ENCODE peak calls at places on chromosome 16, in four cellular contexts. X, G, Y and K are unnamed samples.
A peak's percentile ranks its signal among the peaks of the same experiment; 100 is the strongest.

GRCh38 chr16:77213542-77214108 is 14.4 kb downstream of the SYCE1L start:
- DNase-seq in G (no peak), Y (peak; percentile 93), X (peak; percentile 85), K (no peak)

GRCh38 chr16:70781800-70782199 is 19.2 kb downstream of the VAC14 start:
- DNase-seq in G (no peak), X (no peak), Y (no peak), K (no peak)

GRCh38 chr16:74651841-74652240 is 14.8 kb downstream of the RFWD3 start:
- DNase-seq in G (no peak), Y (no peak), X (no peak), K (no peak)

GRCh38 chr16:87312008-87312407 is 5.2 kb downstream of the C16orf95 start:
- DNase-seq in G (no peak), Y (no peak), X (no peak), K (no peak)

GRCh38 chr16:53678155-53678554 is 25.5 kb downstream of the RPGRIP1L start:
- DNase-seq in G (no peak), X (no peak), Y (no peak), K (no peak)

GRCh38 chr16:89418352-89418751 is 72.0 kb downstream of the ANKRD11 start:
- DNase-seq in Y (no peak), X (no peak), G (no peak), K (no peak)

GRCh38 chr16:19559242-19559910 is 3.9 kb downstream of the VPS35L start:
- DNase-seq in G (no peak), Y (peak; percentile 67), X (peak; percentile 77), K (no peak)

GRCh38 chr16:68275611-68276191 is 11.4 kb downstream of the SLC7A6 start:
- DNase-seq in Y (no peak), X (no peak), G (no peak), K (no peak)

GRCh38 chr16:85860413-85861094 is 38.4 kb upstream of the IRF8 start:
- DNase-seq in X (no peak), Y (no peak), G (no peak), K (no peak)

GRCh38 chr16:27319257-27319965 is 5.6 kb downstream of the IL4R start:
- DNase-seq in Y (no peak), X (no peak), G (no peak), K (no peak)

GRCh38 chr16:81155769-81156168 is 59.6 kb upstream of the GCSH start:
- DNase-seq in G (no peak), X (no peak), Y (no peak), K (no peak)

GRCh38 chr16:49216593-49216992 is 65.0 kb downstream of the CBLN1 start:
- DNase-seq in G (no peak), X (no peak), Y (no peak), K (no peak)

GRCh38 chr16:3101018-3101840 is 2.1 kb upstream of the ZSCAN10 start:
- DNase-seq in X (peak; percentile 42), G (no peak), Y (peak; percentile 65), K (no peak)

GRCh38 chr16:2970563-2970962 is 1.4 kb downstream of the PAQR4 start:
- DNase-seq in Y (no peak), X (no peak), G (no peak), K (no peak)

GRCh38 chr16:66521951-66522771 is 27.8 kb downstream of the TK2 start:
- DNase-seq in Y (no peak), G (peak; percentile 90), X (peak; percentile 83), K (no peak)

GRCh38 chr16:10736926-10737625 is 6.6 kb upstream of the NUBP1 start:
- DNase-seq in Y (peak; percentile 70), X (peak; percentile 80), G (no peak), K (no peak)

GRCh38 chr16:87540072-87540976 is 47.5 kb upstream of the ZCCHC14 start:
- DNase-seq in G (no peak), X (no peak), Y (no peak), K (no peak)

GRCh38 chr16:23174622-23175021 is 7.9 kb upstream of the SCNN1G start:
- DNase-seq in Y (no peak), G (no peak), X (peak; percentile 19), K (no peak)

GRCh38 chr16:69626256-69626655 is 60.5 kb downstream of the NFAT5 start:
- DNase-seq in Y (no peak), G (no peak), X (peak; percentile 34), K (no peak)

GRCh38 chr16:69820926-69821541 is 58.9 kb downstream of the WWP2 start:
- DNase-seq in Y (no peak), G (peak; percentile 44), X (peak; percentile 37), K (peak; percentile 59)

GRCh38 chr16:89308391-89309333 is 91.2 kb downstream of the ZNF778 start:
- DNase-seq in X (no peak), G (no peak), Y (no peak), K (peak; percentile 37)

GRCh38 chr16:18966791-18967190 is 16.9 kb upstream of the TMC7 start:
- DNase-seq in G (no peak), X (no peak), Y (no peak), K (no peak)

GRCh38 chr16:12089492-12090161 is 113.1 kb downstream of the SNX29 start:
- DNase-seq in G (peak; percentile 71), X (peak; percentile 74), Y (no peak), K (no peak)

GRCh38 chr16:12794486-12795399 is 8.9 kb downstream of the CPPED1 start:
- DNase-seq in X (no peak), Y (no peak), G (no peak), K (no peak)

GRCh38 chr16:82192665-82193064 is 22.6 kb upstream of the MPHOSPH6 start:
- DNase-seq in Y (no peak), G (no peak), X (peak; percentile 71), K (no peak)

GRCh38 chr16:69463876-69464275 is 39.5 kb downstream of the CYB5B start:
- DNase-seq in X (no peak), G (no peak), Y (no peak), K (no peak)

GRCh38 chr16:69928856-69929400 is 22.2 kb upstream of the CLEC18A start:
- DNase-seq in G (no peak), X (no peak), Y (no peak), K (no peak)

GRCh38 chr16:11539635-11540034 is 47.1 kb downstream of the LITAF start:
- DNase-seq in X (no peak), Y (no peak), G (no peak), K (no peak)

GRCh38 chr16:88356124-88356726 is 26.5 kb upstream of the ZNF469 start:
- DNase-seq in G (no peak), Y (no peak), X (no peak), K (no peak)

DNA sequence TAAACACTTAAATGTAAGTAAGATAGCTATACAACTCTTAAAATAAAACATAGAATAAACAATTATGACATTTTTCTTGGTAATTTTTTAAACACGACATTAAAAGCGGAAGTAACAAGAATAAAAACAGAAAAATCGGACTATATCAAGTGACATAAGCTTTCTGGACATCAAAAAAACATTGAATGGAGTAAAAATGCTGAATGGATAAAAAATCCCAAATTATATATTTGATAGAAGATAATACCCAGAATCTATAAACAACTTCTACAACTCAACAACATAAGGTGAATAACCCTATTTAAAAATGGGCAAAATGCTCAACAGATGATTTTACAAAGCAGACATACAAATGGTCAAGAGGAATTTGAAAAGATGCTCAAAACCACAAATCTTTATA is 1866.5 kb downstream of the TP53TG3F start:
- DNase-seq in G (no peak), Y (no peak), X (no peak), K (no peak)
- H3K9me3 ChIP-seq in G (peaks cover 8% of the 10 kb centered on the region), Y (no peaks in the 10 kb centered on the region), X (no peaks in the 10 kb centered on the region), K (no peaks in the 10 kb centered on the region)

GRCh38 chr16:4327386-4327781 is 11.5 kb downstream of the GLIS2 start:
- DNase-seq in X (no peak), G (no peak), Y (no peak), K (peak; percentile 70)

GRCh38 chr16:4329354-4329775 is 13.5 kb downstream of the GLIS2 start:
- DNase-seq in X (no peak), G (no peak), Y (no peak), K (no peak)

GRCh38 chr16:4330277-4330882 is 14.5 kb downstream of the GLIS2 start:
- DNase-seq in G (peak; percentile 82), Y (peak; percentile 72), X (peak; percentile 80), K (peak; percentile 96)

GRCh38 chr16:4327782-4328579 is 12.1 kb downstream of the GLIS2 start:
- DNase-seq in G (peak; percentile 80), X (peak; percentile 85), Y (no peak), K (peak; percentile 82)

DNA sequence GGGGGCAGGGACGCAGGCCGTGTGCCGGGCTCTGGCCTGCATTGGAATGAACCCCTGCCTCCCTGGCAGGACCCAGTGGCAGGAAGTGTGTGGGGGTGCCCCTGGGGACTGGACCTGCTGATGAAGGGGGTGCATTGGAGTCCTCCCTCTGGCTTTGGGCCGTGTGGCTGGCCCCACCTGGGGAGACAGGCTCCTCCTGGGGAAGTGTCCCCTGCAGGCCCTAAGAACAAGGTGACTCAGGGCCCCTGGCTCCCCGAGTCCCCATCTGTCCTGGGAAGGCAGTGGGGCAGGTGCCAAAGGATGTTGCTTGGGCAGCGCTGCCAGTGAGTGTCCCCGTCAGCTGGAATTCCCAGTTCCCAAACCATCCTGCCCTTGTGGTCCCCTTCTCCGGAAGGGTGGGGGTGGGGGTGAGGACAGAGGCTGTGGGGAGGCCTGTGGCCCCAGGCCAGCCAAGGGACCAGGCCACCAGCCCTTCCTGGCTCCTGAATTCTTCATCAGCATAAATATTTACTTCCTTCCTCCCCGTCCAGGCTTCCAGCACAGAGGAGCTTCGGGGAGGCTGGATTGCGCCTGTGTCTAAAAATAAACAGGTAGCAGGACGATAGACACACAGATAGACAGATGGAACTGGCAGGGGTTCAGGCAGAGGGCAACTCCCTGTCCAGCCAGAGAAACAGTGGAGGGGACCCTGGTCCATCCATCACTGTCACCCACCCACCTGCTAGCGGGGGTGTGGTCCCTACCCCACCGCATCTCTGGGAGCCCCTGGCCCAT is 12.9 kb downstream of the GLIS2 start:
- DNase-seq in G (no peak), Y (no peak), X (no peak), K (peak; percentile 61)
- H3K4me3 ChIP-seq in G (peak overlapping the region; percentile 27), Y (no peak overlapping the region), X (no peak overlapping the region), K (peak overlapping the region; percentile 55)

GRCh38 chr16:79008869-79009179 is 591.7 kb downstream of the MAF start:
- DNase-seq in G (no peak), X (no peak), Y (no peak), K (no peak)

GRCh38 chr16:79009911-79010310 is 590.6 kb downstream of the MAF start:
- DNase-seq in Y (no peak), G (no peak), X (no peak), K (no peak)

GRCh38 chr16:79013930-79014329 is 586.6 kb downstream of the MAF start:
- DNase-seq in X (no peak), Y (no peak), G (no peak), K (no peak)

GRCh38 chr16:79013004-79013403 is 587.5 kb downstream of the MAF start:
- DNase-seq in Y (no peak), X (no peak), G (no peak), K (no peak)

GRCh38 chr16:79011282-79011681 is 589.3 kb downstream of the MAF start:
- DNase-seq in G (no peak), X (no peak), Y (no peak), K (no peak)
- H3K9me3 ChIP-seq in G (peaks cover 2% of the 10 kb centered on the region), X (no peaks in the 10 kb centered on the region), Y (no peaks in the 10 kb centered on the region), K (no peaks in the 10 kb centered on the region)

GRCh38 chr16:58176608-58177346 is 21.1 kb downstream of the CSNK2A2 start:
- DNase-seq in Y (no peak), X (no peak), G (no peak), K (no peak)

GRCh38 chr16:58177347-58177710 is 20.6 kb downstream of the CSNK2A2 start:
- DNase-seq in G (no peak), X (no peak), Y (no peak), K (no peak)
- H3K4me3 ChIP-seq in G (no peak overlapping the region), X (no peak overlapping the region), Y (no peak overlapping the region), K (no peak overlapping the region)